ENCODE peak calls at places on chromosome 13, in eight cellular contexts. One of them, this sample, is unnamed.

GRCh38 chr13:101098873-101099272 is 317.4 kb downstream of the NALCN start:
- DNase-seq in SK-MEL-5: no peak
- DNase-seq in ascending aorta: no peak
- DNase-seq in HuH-7.5: no peak
- DNase-seq in mesothelial cell of epicardium: no peak
- DNase-seq in astrocyte of the spinal cord: no peak
- DNase-seq in lung microvascular endothelial cell: no peak
- DNase-seq in stimulated activated CD4-positive, alpha-beta T cell treated with anti-CD3 and anti-CD28 coated beads, Interleukin-1b, Interleukin-23, amount 100 ng/mL, for 24 hours: no peak
- DNase-seq in this sample: no peak

GRCh38 chr13:24176351-24177101 is 16.0 kb downstream of the SPATA13 start:
- DNase-seq in SK-MEL-5: no peak
- DNase-seq in ascending aorta: no peak
- DNase-seq in HuH-7.5: no peak
- DNase-seq in mesothelial cell of epicardium: no peak
- DNase-seq in astrocyte of the spinal cord: no peak
- DNase-seq in lung microvascular endothelial cell: peak
- DNase-seq in stimulated activated CD4-positive, alpha-beta T cell treated with anti-CD3 and anti-CD28 coated beads, Interleukin-1b, Interleukin-23, amount 100 ng/mL, for 24 hours: no peak
- DNase-seq in this sample: peak

GRCh38 chr13:110445722-110446569 is 115.6 kb downstream of the RAB20 start:
- DNase-seq in SK-MEL-5: no peak
- DNase-seq in ascending aorta: peak
- DNase-seq in HuH-7.5: no peak
- DNase-seq in mesothelial cell of epicardium: no peak
- DNase-seq in astrocyte of the spinal cord: peak
- DNase-seq in lung microvascular endothelial cell: no peak
- DNase-seq in stimulated activated CD4-positive, alpha-beta T cell treated with anti-CD3 and anti-CD28 coated beads, Interleukin-1b, Interleukin-23, amount 100 ng/mL, for 24 hours: no peak
- DNase-seq in this sample: no peak

GRCh38 chr13:99269627-99270252 is 11.6 kb upstream of the GPR18 start:
- DNase-seq in SK-MEL-5: peak
- DNase-seq in ascending aorta: no peak
- DNase-seq in HuH-7.5: no peak
- DNase-seq in mesothelial cell of epicardium: no peak
- DNase-seq in astrocyte of the spinal cord: peak
- DNase-seq in lung microvascular endothelial cell: peak
- DNase-seq in stimulated activated CD4-positive, alpha-beta T cell treated with anti-CD3 and anti-CD28 coated beads, Interleukin-1b, Interleukin-23, amount 100 ng/mL, for 24 hours: no peak
- DNase-seq in this sample: peak

GRCh38 chr13:110209950-110210603 is 96.9 kb downstream of the COL4A1 start:
- DNase-seq in SK-MEL-5: no peak
- DNase-seq in ascending aorta: no peak
- DNase-seq in HuH-7.5: no peak
- DNase-seq in mesothelial cell of epicardium: no peak
- DNase-seq in astrocyte of the spinal cord: no peak
- DNase-seq in lung microvascular endothelial cell: no peak
- DNase-seq in stimulated activated CD4-positive, alpha-beta T cell treated with anti-CD3 and anti-CD28 coated beads, Interleukin-1b, Interleukin-23, amount 100 ng/mL, for 24 hours: no peak
- DNase-seq in this sample: no peak

GRCh38 chr13:114213980-114214379 is 20.7 kb upstream of the CDC16 start:
- DNase-seq in SK-MEL-5: no peak
- DNase-seq in ascending aorta: no peak
- DNase-seq in HuH-7.5: no peak
- DNase-seq in mesothelial cell of epicardium: no peak
- DNase-seq in astrocyte of the spinal cord: no peak
- DNase-seq in lung microvascular endothelial cell: no peak
- DNase-seq in stimulated activated CD4-positive, alpha-beta T cell treated with anti-CD3 and anti-CD28 coated beads, Interleukin-1b, Interleukin-23, amount 100 ng/mL, for 24 hours: no peak
- DNase-seq in this sample: no peak

GRCh38 chr13:113044431-113045114 is 61.0 kb upstream of the F7 start:
- DNase-seq in SK-MEL-5: peak
- DNase-seq in ascending aorta: no peak
- DNase-seq in HuH-7.5: no peak
- DNase-seq in mesothelial cell of epicardium: no peak
- DNase-seq in astrocyte of the spinal cord: no peak
- DNase-seq in lung microvascular endothelial cell: no peak
- DNase-seq in stimulated activated CD4-positive, alpha-beta T cell treated with anti-CD3 and anti-CD28 coated beads, Interleukin-1b, Interleukin-23, amount 100 ng/mL, for 24 hours: no peak
- DNase-seq in this sample: no peak

GRCh38 chr13:35512271-35512920 is 35.9 kb upstream of the MAB21L1 start:
- DNase-seq in SK-MEL-5: no peak
- DNase-seq in ascending aorta: peak
- DNase-seq in HuH-7.5: no peak
- DNase-seq in mesothelial cell of epicardium: no peak
- DNase-seq in astrocyte of the spinal cord: peak
- DNase-seq in lung microvascular endothelial cell: no peak
- DNase-seq in stimulated activated CD4-positive, alpha-beta T cell treated with anti-CD3 and anti-CD28 coated beads, Interleukin-1b, Interleukin-23, amount 100 ng/mL, for 24 hours: no peak
- DNase-seq in this sample: peak

GRCh38 chr13:33228645-33229445 is 56.7 kb downstream of the STARD13 start:
- DNase-seq in SK-MEL-5: peak
- DNase-seq in ascending aorta: no peak
- DNase-seq in HuH-7.5: no peak
- DNase-seq in mesothelial cell of epicardium: no peak
- DNase-seq in astrocyte of the spinal cord: peak
- DNase-seq in lung microvascular endothelial cell: peak
- DNase-seq in stimulated activated CD4-positive, alpha-beta T cell treated with anti-CD3 and anti-CD28 coated beads, Interleukin-1b, Interleukin-23, amount 100 ng/mL, for 24 hours: no peak
- DNase-seq in this sample: peak

GRCh38 chr13:97429681-97430081 is 4.3 kb upstream of the RAP2A start:
- DNase-seq in SK-MEL-5: no peak
- DNase-seq in ascending aorta: no peak
- DNase-seq in HuH-7.5: no peak
- DNase-seq in mesothelial cell of epicardium: no peak
- DNase-seq in astrocyte of the spinal cord: peak
- DNase-seq in lung microvascular endothelial cell: no peak
- DNase-seq in stimulated activated CD4-positive, alpha-beta T cell treated with anti-CD3 and anti-CD28 coated beads, Interleukin-1b, Interleukin-23, amount 100 ng/mL, for 24 hours: no peak
- DNase-seq in this sample: peak

GRCh38 chr13:99164226-99164625 is 36.4 kb upstream of the UBAC2 start:
- DNase-seq in SK-MEL-5: no peak
- DNase-seq in ascending aorta: no peak
- DNase-seq in HuH-7.5: no peak
- DNase-seq in mesothelial cell of epicardium: no peak
- DNase-seq in astrocyte of the spinal cord: no peak
- DNase-seq in lung microvascular endothelial cell: no peak
- DNase-seq in stimulated activated CD4-positive, alpha-beta T cell treated with anti-CD3 and anti-CD28 coated beads, Interleukin-1b, Interleukin-23, amount 100 ng/mL, for 24 hours: no peak
- DNase-seq in this sample: no peak

GRCh38 chr13:80840313-80840976 is 499.5 kb upstream of the SPRY2 start:
- DNase-seq in SK-MEL-5: no peak
- DNase-seq in ascending aorta: no peak
- DNase-seq in HuH-7.5: no peak
- DNase-seq in mesothelial cell of epicardium: no peak
- DNase-seq in astrocyte of the spinal cord: peak
- DNase-seq in lung microvascular endothelial cell: peak
- DNase-seq in stimulated activated CD4-positive, alpha-beta T cell treated with anti-CD3 and anti-CD28 coated beads, Interleukin-1b, Interleukin-23, amount 100 ng/mL, for 24 hours: no peak
- DNase-seq in this sample: peak

GRCh38 chr13:78121001-78121400 is 202.4 kb upstream of the EDNRB start:
- DNase-seq in SK-MEL-5: no peak
- DNase-seq in ascending aorta: no peak
- DNase-seq in HuH-7.5: no peak
- DNase-seq in mesothelial cell of epicardium: no peak
- DNase-seq in astrocyte of the spinal cord: no peak
- DNase-seq in lung microvascular endothelial cell: peak
- DNase-seq in stimulated activated CD4-positive, alpha-beta T cell treated with anti-CD3 and anti-CD28 coated beads, Interleukin-1b, Interleukin-23, amount 100 ng/mL, for 24 hours: no peak
- DNase-seq in this sample: no peak

GRCh38 chr13:113839536-113840204 is 24.2 kb downstream of the GAS6 start:
- DNase-seq in SK-MEL-5: no peak
- DNase-seq in ascending aorta: no peak
- DNase-seq in HuH-7.5: no peak
- DNase-seq in mesothelial cell of epicardium: no peak
- DNase-seq in astrocyte of the spinal cord: no peak
- DNase-seq in lung microvascular endothelial cell: no peak
- DNase-seq in stimulated activated CD4-positive, alpha-beta T cell treated with anti-CD3 and anti-CD28 coated beads, Interleukin-1b, Interleukin-23, amount 100 ng/mL, for 24 hours: no peak
- DNase-seq in this sample: no peak

GRCh38 chr13:32001392-32001768 is 30.2 kb upstream of the FRY start:
- DNase-seq in SK-MEL-5: peak
- DNase-seq in ascending aorta: no peak
- DNase-seq in HuH-7.5: peak
- DNase-seq in mesothelial cell of epicardium: no peak
- DNase-seq in astrocyte of the spinal cord: peak
- DNase-seq in lung microvascular endothelial cell: peak
- DNase-seq in stimulated activated CD4-positive, alpha-beta T cell treated with anti-CD3 and anti-CD28 coated beads, Interleukin-1b, Interleukin-23, amount 100 ng/mL, for 24 hours: no peak
- DNase-seq in this sample: peak

GRCh38 chr13:43846496-43846895 is 33.0 kb downstream of the CCDC122 start:
- DNase-seq in SK-MEL-5: no peak
- DNase-seq in ascending aorta: no peak
- DNase-seq in HuH-7.5: no peak
- DNase-seq in mesothelial cell of epicardium: no peak
- DNase-seq in astrocyte of the spinal cord: no peak
- DNase-seq in lung microvascular endothelial cell: no peak
- DNase-seq in stimulated activated CD4-positive, alpha-beta T cell treated with anti-CD3 and anti-CD28 coated beads, Interleukin-1b, Interleukin-23, amount 100 ng/mL, for 24 hours: no peak
- DNase-seq in this sample: peak

GRCh38 chr13:100396771-100397170 is 191.8 kb downstream of the GGACT start:
- DNase-seq in SK-MEL-5: no peak
- DNase-seq in ascending aorta: no peak
- DNase-seq in HuH-7.5: no peak
- DNase-seq in mesothelial cell of epicardium: no peak
- DNase-seq in astrocyte of the spinal cord: no peak
- DNase-seq in lung microvascular endothelial cell: no peak
- DNase-seq in stimulated activated CD4-positive, alpha-beta T cell treated with anti-CD3 and anti-CD28 coated beads, Interleukin-1b, Interleukin-23, amount 100 ng/mL, for 24 hours: no peak
- DNase-seq in this sample: no peak

GRCh38 chr13:112335135-112335534 is 41.0 kb upstream of the SPACA7 start:
- DNase-seq in SK-MEL-5: no peak
- DNase-seq in ascending aorta: no peak
- DNase-seq in HuH-7.5: no peak
- DNase-seq in mesothelial cell of epicardium: no peak
- DNase-seq in astrocyte of the spinal cord: no peak
- DNase-seq in lung microvascular endothelial cell: no peak
- DNase-seq in stimulated activated CD4-positive, alpha-beta T cell treated with anti-CD3 and anti-CD28 coated beads, Interleukin-1b, Interleukin-23, amount 100 ng/mL, for 24 hours: no peak
- DNase-seq in this sample: no peak

GRCh38 chr13:44302948-44303575 is 70.6 kb upstream of the SERP2 start:
- DNase-seq in SK-MEL-5: no peak
- DNase-seq in ascending aorta: peak
- DNase-seq in HuH-7.5: no peak
- DNase-seq in mesothelial cell of epicardium: no peak
- DNase-seq in astrocyte of the spinal cord: no peak
- DNase-seq in lung microvascular endothelial cell: no peak
- DNase-seq in stimulated activated CD4-positive, alpha-beta T cell treated with anti-CD3 and anti-CD28 coated beads, Interleukin-1b, Interleukin-23, amount 100 ng/mL, for 24 hours: no peak
- DNase-seq in this sample: no peak

This sample was measured in astrocyte of the hippocampus.